ENCODE peak calls at places on chromosomes 13 and 19, in six cellular contexts. V is amniotic stem cell, Q is T-helper 2 cell, N is Caco-2, X is ELF-1, H is heart right ventricle. B is an unnamed sample.

GRCh38 chr19:313988-314815 is 23.0 kb upstream of the PLPP2 start:
- DNase-seq in Q (no peak), N (no peak), H (no peak), X (no peak), V (no peak), B (no peak)

GRCh38 chr19:12721656-12722565 is 1.8 kb downstream of the TNPO2 start:
- DNase-seq in V (peak), X (peak), Q (peak), N (peak), H (peak), B (no peak)

GRCh38 chr13:74015137-74015536 is 119.1 kb downstream of the KLF12 start:
- DNase-seq in H (no peak), N (no peak), X (no peak), Q (no peak), V (no peak), B (no peak)

GRCh38 chr13:30607908-30608307 is 9.8 kb upstream of the USPL1 start:
- DNase-seq in V (no peak), X (no peak), H (no peak), N (no peak), Q (peak), B (no peak)

GRCh38 chr19:42335374-42335936 is 10.0 kb downstream of the MEGF8 start:
- DNase-seq in H (no peak), X (no peak), V (no peak), N (no peak), Q (no peak), B (no peak)

GRCh38 chr13:34826432-34826831 is 115.6 kb upstream of the NBEA start:
- DNase-seq in Q (no peak), H (no peak), V (no peak), N (peak), X (no peak), B (peak)

GRCh38 chr19:29800086-29800825 is 11.5 kb upstream of the CCNE1 start:
- DNase-seq in H (no peak), Q (no peak), N (no peak), V (no peak), X (no peak), B (no peak)

GRCh38 chr19:1400281-1401137 is 833 bp downstream of the GAMT start:
- DNase-seq in X (no peak), Q (no peak), N (peak), H (peak), V (no peak), B (no peak)

GRCh38 chr13:21338156-21338555 is 120.9 kb downstream of the ZDHHC20 start:
- DNase-seq in V (no peak), Q (no peak), X (peak), H (no peak), N (peak), B (no peak)

GRCh38 chr19:3178973-3179738 is 587 bp downstream of the S1PR4 start:
- DNase-seq in Q (no peak), V (no peak), N (no peak), X (no peak), H (no peak), B (no peak)

GRCh38 chr13:73275163-73275562 is 216.4 kb downstream of the KLF5 start:
- DNase-seq in H (no peak), X (no peak), Q (no peak), V (no peak), N (no peak), B (no peak)

GRCh38 chr19:7658219-7658686 is 10.6 kb upstream of the RETN start:
- DNase-seq in H (no peak), V (no peak), Q (no peak), X (no peak), N (no peak), B (no peak)

GRCh38 chr13:75876371-75877050 is 240.4 kb downstream of the LMO7 start:
- DNase-seq in Q (peak), N (peak), V (peak), X (peak), H (peak), B (peak)

GRCh38 chr13:93304868-93305613 is 78.4 kb downstream of the GPC6 start:
- DNase-seq in N (no peak), Q (no peak), X (peak), H (no peak), V (no peak), B (no peak)

GRCh38 chr19:43624933-43625332 is 5.5 kb upstream of the ZNF428 start:
- DNase-seq in N (no peak), V (no peak), Q (peak), H (peak), X (peak), B (peak)

GRCh38 chr13:68128297-68128915 is 898.3 kb upstream of the PCDH9 start:
- DNase-seq in H (no peak), Q (no peak), V (no peak), N (no peak), X (no peak), B (no peak)

GRCh38 chr13:72726721-72727416 is 560 bp downstream of the MZT1 start:
- DNase-seq in H (peak), N (no peak), X (peak), Q (peak), V (no peak), B (peak)

GRCh38 chr19:19270749-19271571 is 2.1 kb downstream of the TM6SF2 start:
- DNase-seq in N (no peak), H (no peak), X (no peak), V (no peak), Q (no peak), B (no peak)

GRCh38 chr13:42279080-42279479 is 7.1 kb downstream of the AKAP11 start:
- DNase-seq in H (no peak), Q (no peak), V (no peak), X (no peak), N (no peak), B (no peak)

GRCh38 chr19:13865578-13866462 is 11.1 kb upstream of the NANOS3 start:
- DNase-seq in Q (no peak), N (no peak), X (no peak), H (no peak), V (no peak), B (peak)

GRCh38 chr19:5128251-5128931 is 159.5 kb downstream of the KDM4B start:
- DNase-seq in V (no peak), N (no peak), X (peak), Q (no peak), H (peak), B (no peak)

GRCh38 chr19:35937345-35938281 is 1.4 kb downstream of the LRFN3 start:
- DNase-seq in V (no peak), N (no peak), X (no peak), H (no peak), Q (no peak), B (no peak)

GRCh38 chr19:58317481-58318072 is 9.2 kb upstream of the ZSCAN22 start:
- DNase-seq in X (no peak), N (peak), Q (no peak), H (no peak), V (peak), B (no peak)

GRCh38 chr13:29162638-29163037 is 342.5 kb downstream of the MTUS2 start:
- DNase-seq in H (no peak), V (no peak), N (no peak), X (no peak), Q (no peak), B (no peak)

GRCh38 chr13:97212540-97213146 is 9.5 kb upstream of the MBNL2 start:
- DNase-seq in V (no peak), Q (no peak), N (peak), X (no peak), H (no peak), B (peak)